ENCODE peak calls at places on chromosomes 13 and 19, in seven cellular contexts. M, A, I, W, X, Y and E are unnamed samples.

GRCh38 chr13:113351514-113352026 is 12.4 kb downstream of the GRTP1 start:
- DNase-seq in X (no peak), Y (no peak), A (peak; percentile 55), M (no peak), I (no peak), W (no peak), E (no peak)

GRCh38 chr19:13996928-13997636 is 9.0 kb downstream of the RFX1 start:
- DNase-seq in W (no peak), X (no peak), M (no peak), A (peak; percentile 57), Y (no peak), I (no peak), E (no peak)

GRCh38 chr19:11142528-11143171 is 12.9 kb downstream of the SPC24 start:
- DNase-seq in A (peak; percentile 95), M (peak; percentile 6), W (peak; percentile 87), Y (no peak), I (peak; percentile 97), X (peak; percentile 75), E (peak; percentile 94)

GRCh38 chr13:87324558-87324957 is 346.6 kb upstream of the SLITRK5 start:
- DNase-seq in W (no peak), M (no peak), X (no peak), I (no peak), A (no peak), Y (no peak), E (no peak)

GRCh38 chr13:78185700-78186099 is 267.1 kb upstream of the EDNRB start:
- DNase-seq in Y (no peak), A (no peak), W (no peak), X (no peak), M (no peak), I (no peak), E (no peak)

GRCh38 chr13:109586509-109587346 is 199.7 kb downstream of the IRS2 start:
- DNase-seq in Y (no peak), M (no peak), X (peak; percentile 67), W (no peak), I (no peak), A (no peak), E (no peak)

GRCh38 chr13:107867701-107868661 is 347.4 kb downstream of the LIG4 start:
- DNase-seq in I (no peak), X (no peak), W (peak; percentile 32), M (peak; percentile 30), A (peak; percentile 74), Y (no peak), E (no peak)

GRCh38 chr19:3179739-3180293 is 1.2 kb downstream of the S1PR4 start:
- DNase-seq in X (no peak), A (no peak), I (no peak), M (no peak), W (no peak), Y (no peak), E (no peak)

GRCh38 chr13:44075113-44075512 is 195.4 kb downstream of the LACC1 start:
- DNase-seq in X (no peak), W (no peak), M (no peak), Y (no peak), I (no peak), A (no peak), E (no peak)

GRCh38 chr19:36009220-36009619 is 607 bp upstream of the SYNE4 start:
- DNase-seq in Y (peak; percentile 42), I (peak; percentile 68), A (peak; percentile 87), M (no peak), W (no peak), X (peak; percentile 76), E (peak; percentile 81)

GRCh38 chr19:19113040-19113541 is 25.2 kb downstream of the TMEM161A start:
- DNase-seq in M (no peak), A (no peak), Y (no peak), I (peak; percentile 54), W (peak; percentile 32), X (no peak), E (no peak)

GRCh38 chr19:29653398-29653797 is 11.9 kb upstream of the PLEKHF1 start:
- DNase-seq in I (no peak), X (no peak), M (no peak), Y (no peak), W (no peak), A (no peak), E (no peak)

GRCh38 chr13:113547248-113547971 is 37.1 kb upstream of the TFDP1 start:
- DNase-seq in W (no peak), A (peak; percentile 42), I (peak; percentile 65), Y (no peak), M (no peak), X (peak; percentile 5), E (peak; percentile 65)

GRCh38 chr19:58558623-58559274 is 338 bp upstream of the UBE2M start:
- DNase-seq in Y (peak; percentile 99), A (peak; percentile 100), M (no peak), X (peak; percentile 99), I (peak; percentile 98), W (peak; percentile 99), E (peak; percentile 100)

GRCh38 chr19:54561840-54562239 is 11.8 kb upstream of the LILRA2 start:
- DNase-seq in W (no peak), X (no peak), Y (no peak), A (peak; percentile 49), M (no peak), I (no peak), E (no peak)

GRCh38 chr19:19053508-19054314 is 10.1 kb upstream of the SLC25A42 start:
- DNase-seq in Y (peak; percentile 44), W (peak; percentile 57), M (peak; percentile 15), A (peak; percentile 86), X (peak; percentile 77), I (peak; percentile 66), E (no peak)

GRCh38 chr13:97108535-97108910 is 113.6 kb upstream of the MBNL2 start:
- DNase-seq in M (no peak), I (no peak), Y (no peak), X (no peak), A (no peak), W (no peak), E (no peak)

GRCh38 chr13:89686171-89686570 is 1661.3 kb upstream of the MIR17HG start:
- DNase-seq in A (no peak), X (no peak), W (no peak), I (no peak), M (no peak), Y (no peak), E (no peak)

GRCh38 chr19:16342002-16342715 is 17.5 kb downstream of the KLF2 start:
- DNase-seq in M (no peak), Y (no peak), I (peak; percentile 72), A (no peak), X (peak; percentile 42), W (peak; percentile 41), E (peak; percentile 83)

GRCh38 chr13:29046588-29046987 is 226.4 kb downstream of the MTUS2 start:
- DNase-seq in I (no peak), A (no peak), M (no peak), X (no peak), W (no peak), Y (no peak), E (no peak)

GRCh38 chr19:46841458-46842083 is 9.1 kb downstream of the AP2S1 start:
- DNase-seq in Y (no peak), W (no peak), M (no peak), A (no peak), X (peak; percentile 39), I (peak; percentile 97), E (peak; percentile 84)

GRCh38 chr19:6402834-6403608 is 10.1 kb upstream of the GTF2F1 start:
- DNase-seq in W (no peak), A (no peak), Y (no peak), M (peak; percentile 56), X (peak; percentile 84), I (peak; percentile 53), E (no peak)

GRCh38 chr19:40585677-40586422 is 9.2 kb downstream of the SHKBP1 start:
- DNase-seq in W (no peak), M (no peak), Y (no peak), I (peak; percentile 75), X (no peak), A (no peak), E (no peak)

GRCh38 chr13:90709329-90709728 is 638.2 kb upstream of the MIR17HG start:
- DNase-seq in M (no peak), X (no peak), W (no peak), Y (no peak), A (no peak), I (no peak), E (no peak)

GRCh38 chr19:18021121-18021755 is 13.3 kb downstream of the ARRDC2 start:
- DNase-seq in X (peak; percentile 78), Y (no peak), M (peak; percentile 59), I (peak; percentile 92), W (no peak), A (peak; percentile 90), E (peak; percentile 93)

GRCh38 chr19:57648336-57649003 is 15.5 kb downstream of the ZNF211 start:
- DNase-seq in M (no peak), X (no peak), A (no peak), I (no peak), Y (no peak), W (no peak), E (no peak)

GRCh38 chr19:41994521-41994971 is 516 bp upstream of the ATP1A3 start:
- DNase-seq in I (no peak), M (peak; percentile 58), X (no peak), A (no peak), Y (no peak), W (no peak), E (no peak)

GRCh38 chr13:27295096-27295495 is 24.5 kb downstream of the RASL11A start:
- DNase-seq in W (no peak), M (peak; percentile 33), X (no peak), Y (no peak), A (no peak), I (no peak), E (no peak)

GRCh38 chr19:4172861-4173473 is 9.4 kb downstream of the SIRT6 start:
- DNase-seq in X (peak; percentile 72), M (no peak), W (peak; percentile 84), A (peak; percentile 82), I (peak; percentile 52), Y (peak; percentile 32), E (no peak)

GRCh38 chr13:107210216-107211010 is 642.5 kb upstream of the ARGLU1 start:
- DNase-seq in W (no peak), M (no peak), I (peak; percentile 1), X (no peak), Y (no peak), A (no peak), E (no peak)

GRCh38 chr19:2476451-2477140 is 669 bp downstream of the GADD45B start:
- DNase-seq in W (peak; percentile 72), I (peak; percentile 83), A (peak; percentile 77), X (peak; percentile 67), Y (peak; percentile 74), M (peak; percentile 47), E (no peak)

GRCh38 chr19:34263745-34264237 is 9.4 kb downstream of the GARRE1 start:
- DNase-seq in M (no peak), Y (no peak), W (no peak), X (no peak), A (no peak), I (no peak), E (no peak)

GRCh38 chr13:80361883-80362327 is 21.0 kb upstream of the SPRY2 start:
- DNase-seq in W (peak; percentile 65), A (no peak), X (no peak), I (peak; percentile 39), M (no peak), Y (no peak), E (no peak)

GRCh38 chr19:1470864-1471513 is 8.0 kb downstream of the C19orf25 start:
- DNase-seq in M (no peak), W (peak; percentile 71), A (no peak), Y (no peak), I (peak; percentile 35), X (no peak), E (no peak)

GRCh38 chr19:3276341-3276799 is 51.9 kb downstream of the CELF5 start:
- DNase-seq in I (no peak), M (no peak), X (peak; percentile 72), W (peak; percentile 83), A (peak; percentile 71), Y (no peak), E (no peak)

GRCh38 chr13:30785146-30785845 is 50.0 kb downstream of the ALOX5AP start:
- DNase-seq in M (no peak), A (peak; percentile 72), X (no peak), I (no peak), W (no peak), Y (no peak), E (no peak)